ENCODE peak calls at places on chromosomes 5 and 9, in nine cellular contexts. One of them, this sample, is unnamed.

GRCh38 chr5:177537389-177538361 is 16.7 kb downstream of the FAM193B start:
- DNase-seq in activated T-cell treated with anti-CD3 and anti-CD28 coated beads, Interleukin-2, amount 50 U/mL, for 72 hours: no peak
- DNase-seq in CD4-positive, alpha-beta T cell: no peak
- DNase-seq in activated CD4-positive, alpha-beta T cell treated with anti-CD3 and anti-CD28 coated beads for 24 hours: no peak
- DNase-seq in GM23248: peak
- DNase-seq in hippocampal formation: no peak
- DNase-seq in type B pancreatic cell: no peak
- DNase-seq in dermis blood vessel endothelial cell: peak
- DNase-seq in HS-5: peak
- DNase-seq in this sample: no peak

GRCh38 chr5:82349651-82350050 is 71.5 kb upstream of the RPS23 start:
- DNase-seq in type B pancreatic cell: no peak
- DNase-seq in hippocampal formation: no peak
- DNase-seq in dermis blood vessel endothelial cell: peak
- DNase-seq in CD4-positive, alpha-beta T cell: peak
- DNase-seq in HS-5: no peak
- DNase-seq in GM23248: peak
- DNase-seq in activated CD4-positive, alpha-beta T cell treated with anti-CD3 and anti-CD28 coated beads for 24 hours: peak
- DNase-seq in activated T-cell treated with anti-CD3 and anti-CD28 coated beads, Interleukin-2, amount 50 U/mL, for 72 hours: peak
- DNase-seq in this sample: peak

GRCh38 chr9:16773116-16773515 is 97.4 kb downstream of the BNC2 start:
- DNase-seq in activated T-cell treated with anti-CD3 and anti-CD28 coated beads, Interleukin-2, amount 50 U/mL, for 72 hours: no peak
- DNase-seq in hippocampal formation: no peak
- DNase-seq in activated CD4-positive, alpha-beta T cell treated with anti-CD3 and anti-CD28 coated beads for 24 hours: no peak
- DNase-seq in GM23248: no peak
- DNase-seq in type B pancreatic cell: no peak
- DNase-seq in dermis blood vessel endothelial cell: no peak
- DNase-seq in HS-5: no peak
- DNase-seq in CD4-positive, alpha-beta T cell: no peak
- DNase-seq in this sample: no peak

GRCh38 chr5:120632430-120632829 is 168.3 kb downstream of the PRR16 start:
- DNase-seq in activated T-cell treated with anti-CD3 and anti-CD28 coated beads, Interleukin-2, amount 50 U/mL, for 72 hours: no peak
- DNase-seq in GM23248: no peak
- DNase-seq in hippocampal formation: no peak
- DNase-seq in type B pancreatic cell: no peak
- DNase-seq in activated CD4-positive, alpha-beta T cell treated with anti-CD3 and anti-CD28 coated beads for 24 hours: no peak
- DNase-seq in HS-5: no peak
- DNase-seq in CD4-positive, alpha-beta T cell: no peak
- DNase-seq in dermis blood vessel endothelial cell: no peak
- DNase-seq in this sample: no peak

GRCh38 chr9:97506264-97506663 is 4.8 kb downstream of the TMOD1 start:
- DNase-seq in CD4-positive, alpha-beta T cell: no peak
- DNase-seq in GM23248: no peak
- DNase-seq in HS-5: no peak
- DNase-seq in type B pancreatic cell: no peak
- DNase-seq in activated T-cell treated with anti-CD3 and anti-CD28 coated beads, Interleukin-2, amount 50 U/mL, for 72 hours: no peak
- DNase-seq in hippocampal formation: no peak
- DNase-seq in activated CD4-positive, alpha-beta T cell treated with anti-CD3 and anti-CD28 coated beads for 24 hours: no peak
- DNase-seq in dermis blood vessel endothelial cell: no peak
- DNase-seq in this sample: no peak

GRCh38 chr9:16924311-16924915 is 53.9 kb upstream of the BNC2 start:
- DNase-seq in GM23248: no peak
- DNase-seq in type B pancreatic cell: no peak
- DNase-seq in HS-5: no peak
- DNase-seq in dermis blood vessel endothelial cell: no peak
- DNase-seq in hippocampal formation: no peak
- DNase-seq in activated CD4-positive, alpha-beta T cell treated with anti-CD3 and anti-CD28 coated beads for 24 hours: no peak
- DNase-seq in CD4-positive, alpha-beta T cell: no peak
- DNase-seq in activated T-cell treated with anti-CD3 and anti-CD28 coated beads, Interleukin-2, amount 50 U/mL, for 72 hours: no peak
- DNase-seq in this sample: no peak

GRCh38 chr9:91162784-91163440 is 198.8 kb downstream of the AUH start:
- DNase-seq in HS-5: no peak
- DNase-seq in CD4-positive, alpha-beta T cell: peak
- DNase-seq in activated CD4-positive, alpha-beta T cell treated with anti-CD3 and anti-CD28 coated beads for 24 hours: no peak
- DNase-seq in activated T-cell treated with anti-CD3 and anti-CD28 coated beads, Interleukin-2, amount 50 U/mL, for 72 hours: peak
- DNase-seq in GM23248: no peak
- DNase-seq in type B pancreatic cell: no peak
- DNase-seq in dermis blood vessel endothelial cell: no peak
- DNase-seq in hippocampal formation: peak
- DNase-seq in this sample: peak

GRCh38 chr5:157670662-157671591 is at the start of gene C5orf52:
- DNase-seq in type B pancreatic cell: peak
- DNase-seq in activated CD4-positive, alpha-beta T cell treated with anti-CD3 and anti-CD28 coated beads for 24 hours: no peak
- DNase-seq in GM23248: peak
- DNase-seq in activated T-cell treated with anti-CD3 and anti-CD28 coated beads, Interleukin-2, amount 50 U/mL, for 72 hours: peak
- DNase-seq in CD4-positive, alpha-beta T cell: no peak
- DNase-seq in hippocampal formation: no peak
- DNase-seq in HS-5: peak
- DNase-seq in dermis blood vessel endothelial cell: peak
- DNase-seq in this sample: peak

GRCh38 chr9:14741369-14741768 is 18.8 kb upstream of the CER1 start:
- DNase-seq in dermis blood vessel endothelial cell: no peak
- DNase-seq in CD4-positive, alpha-beta T cell: no peak
- DNase-seq in activated T-cell treated with anti-CD3 and anti-CD28 coated beads, Interleukin-2, amount 50 U/mL, for 72 hours: no peak
- DNase-seq in activated CD4-positive, alpha-beta T cell treated with anti-CD3 and anti-CD28 coated beads for 24 hours: no peak
- DNase-seq in HS-5: no peak
- DNase-seq in GM23248: no peak
- DNase-seq in hippocampal formation: no peak
- DNase-seq in type B pancreatic cell: no peak
- DNase-seq in this sample: no peak

GRCh38 chr5:136162001-136162400 is 29.4 kb downstream of the SMAD5 start:
- DNase-seq in HS-5: no peak
- DNase-seq in activated T-cell treated with anti-CD3 and anti-CD28 coated beads, Interleukin-2, amount 50 U/mL, for 72 hours: no peak
- DNase-seq in hippocampal formation: peak
- DNase-seq in activated CD4-positive, alpha-beta T cell treated with anti-CD3 and anti-CD28 coated beads for 24 hours: no peak
- DNase-seq in type B pancreatic cell: no peak
- DNase-seq in CD4-positive, alpha-beta T cell: no peak
- DNase-seq in dermis blood vessel endothelial cell: no peak
- DNase-seq in GM23248: no peak
- DNase-seq in this sample: no peak

GRCh38 chr5:35198681-35199080 is 31.6 kb downstream of the PRLR start:
- DNase-seq in HS-5: no peak
- DNase-seq in CD4-positive, alpha-beta T cell: no peak
- DNase-seq in type B pancreatic cell: no peak
- DNase-seq in activated CD4-positive, alpha-beta T cell treated with anti-CD3 and anti-CD28 coated beads for 24 hours: no peak
- DNase-seq in activated T-cell treated with anti-CD3 and anti-CD28 coated beads, Interleukin-2, amount 50 U/mL, for 72 hours: no peak
- DNase-seq in dermis blood vessel endothelial cell: no peak
- DNase-seq in hippocampal formation: no peak
- DNase-seq in GM23248: peak
- DNase-seq in this sample: no peak

GRCh38 chr5:96595300-96596090 is 66.7 kb upstream of the CAST start:
- DNase-seq in activated CD4-positive, alpha-beta T cell treated with anti-CD3 and anti-CD28 coated beads for 24 hours: no peak
- DNase-seq in CD4-positive, alpha-beta T cell: no peak
- DNase-seq in GM23248: no peak
- DNase-seq in activated T-cell treated with anti-CD3 and anti-CD28 coated beads, Interleukin-2, amount 50 U/mL, for 72 hours: peak
- DNase-seq in hippocampal formation: no peak
- DNase-seq in dermis blood vessel endothelial cell: peak
- DNase-seq in HS-5: no peak
- DNase-seq in type B pancreatic cell: no peak
- DNase-seq in this sample: no peak

GRCh38 chr9:12699529-12699928 is 6.3 kb downstream of the TYRP1 start:
- DNase-seq in CD4-positive, alpha-beta T cell: no peak
- DNase-seq in dermis blood vessel endothelial cell: peak
- DNase-seq in hippocampal formation: no peak
- DNase-seq in activated T-cell treated with anti-CD3 and anti-CD28 coated beads, Interleukin-2, amount 50 U/mL, for 72 hours: no peak
- DNase-seq in HS-5: no peak
- DNase-seq in activated CD4-positive, alpha-beta T cell treated with anti-CD3 and anti-CD28 coated beads for 24 hours: no peak
- DNase-seq in GM23248: peak
- DNase-seq in type B pancreatic cell: no peak
- DNase-seq in this sample: no peak

GRCh38 chr9:13769006-13769405 is 489.5 kb upstream of the MPDZ start:
- DNase-seq in activated T-cell treated with anti-CD3 and anti-CD28 coated beads, Interleukin-2, amount 50 U/mL, for 72 hours: no peak
- DNase-seq in hippocampal formation: no peak
- DNase-seq in GM23248: no peak
- DNase-seq in CD4-positive, alpha-beta T cell: no peak
- DNase-seq in activated CD4-positive, alpha-beta T cell treated with anti-CD3 and anti-CD28 coated beads for 24 hours: no peak
- DNase-seq in HS-5: no peak
- DNase-seq in type B pancreatic cell: no peak
- DNase-seq in dermis blood vessel endothelial cell: no peak
- DNase-seq in this sample: no peak

GRCh38 chr9:120877276-120878034 is 467 bp upstream of the PHF19 start:
- DNase-seq in HS-5: peak
- DNase-seq in CD4-positive, alpha-beta T cell: peak
- DNase-seq in activated T-cell treated with anti-CD3 and anti-CD28 coated beads, Interleukin-2, amount 50 U/mL, for 72 hours: peak
- DNase-seq in activated CD4-positive, alpha-beta T cell treated with anti-CD3 and anti-CD28 coated beads for 24 hours: no peak
- DNase-seq in hippocampal formation: peak
- DNase-seq in GM23248: peak
- DNase-seq in dermis blood vessel endothelial cell: peak
- DNase-seq in type B pancreatic cell: no peak
- DNase-seq in this sample: peak

GRCh38 chr5:59322887-59323286 is 570.6 kb downstream of the PDE4D start:
- DNase-seq in CD4-positive, alpha-beta T cell: no peak
- DNase-seq in activated T-cell treated with anti-CD3 and anti-CD28 coated beads, Interleukin-2, amount 50 U/mL, for 72 hours: no peak
- DNase-seq in HS-5: no peak
- DNase-seq in activated CD4-positive, alpha-beta T cell treated with anti-CD3 and anti-CD28 coated beads for 24 hours: no peak
- DNase-seq in dermis blood vessel endothelial cell: no peak
- DNase-seq in GM23248: no peak
- DNase-seq in hippocampal formation: no peak
- DNase-seq in type B pancreatic cell: no peak
- DNase-seq in this sample: no peak

GRCh38 chr5:112958774-112959088 is 17.9 kb upstream of the DCP2 start:
- DNase-seq in hippocampal formation: no peak
- DNase-seq in type B pancreatic cell: no peak
- DNase-seq in dermis blood vessel endothelial cell: no peak
- DNase-seq in activated CD4-positive, alpha-beta T cell treated with anti-CD3 and anti-CD28 coated beads for 24 hours: no peak
- DNase-seq in activated T-cell treated with anti-CD3 and anti-CD28 coated beads, Interleukin-2, amount 50 U/mL, for 72 hours: no peak
- DNase-seq in HS-5: no peak
- DNase-seq in GM23248: no peak
- DNase-seq in CD4-positive, alpha-beta T cell: no peak
- DNase-seq in this sample: no peak

GRCh38 chr5:80037366-80037765 is 2.2 kb downstream of the THBS4 start:
- DNase-seq in dermis blood vessel endothelial cell: no peak
- DNase-seq in CD4-positive, alpha-beta T cell: no peak
- DNase-seq in activated CD4-positive, alpha-beta T cell treated with anti-CD3 and anti-CD28 coated beads for 24 hours: no peak
- DNase-seq in HS-5: no peak
- DNase-seq in GM23248: no peak
- DNase-seq in activated T-cell treated with anti-CD3 and anti-CD28 coated beads, Interleukin-2, amount 50 U/mL, for 72 hours: no peak
- DNase-seq in type B pancreatic cell: no peak
- DNase-seq in hippocampal formation: no peak
- DNase-seq in this sample: no peak

GRCh38 chr5:145889611-145890010 is 16.8 kb upstream of the GRXCR2 start:
- DNase-seq in dermis blood vessel endothelial cell: no peak
- DNase-seq in activated T-cell treated with anti-CD3 and anti-CD28 coated beads, Interleukin-2, amount 50 U/mL, for 72 hours: no peak
- DNase-seq in GM23248: no peak
- DNase-seq in type B pancreatic cell: no peak
- DNase-seq in hippocampal formation: no peak
- DNase-seq in HS-5: no peak
- DNase-seq in activated CD4-positive, alpha-beta T cell treated with anti-CD3 and anti-CD28 coated beads for 24 hours: no peak
- DNase-seq in CD4-positive, alpha-beta T cell: no peak
- DNase-seq in this sample: no peak

GRCh38 chr5:135487839-135488514 is 35.8 kb upstream of the TIFAB start:
- DNase-seq in activated CD4-positive, alpha-beta T cell treated with anti-CD3 and anti-CD28 coated beads for 24 hours: no peak
- DNase-seq in hippocampal formation: no peak
- DNase-seq in dermis blood vessel endothelial cell: no peak
- DNase-seq in HS-5: no peak
- DNase-seq in CD4-positive, alpha-beta T cell: no peak
- DNase-seq in GM23248: peak
- DNase-seq in activated T-cell treated with anti-CD3 and anti-CD28 coated beads, Interleukin-2, amount 50 U/mL, for 72 hours: no peak
- DNase-seq in type B pancreatic cell: no peak
- DNase-seq in this sample: no peak

GRCh38 chr9:37471942-37472679 is 6.9 kb upstream of the ZBTB5 start:
- DNase-seq in hippocampal formation: no peak
- DNase-seq in activated T-cell treated with anti-CD3 and anti-CD28 coated beads, Interleukin-2, amount 50 U/mL, for 72 hours: no peak
- DNase-seq in dermis blood vessel endothelial cell: peak
- DNase-seq in CD4-positive, alpha-beta T cell: no peak
- DNase-seq in type B pancreatic cell: no peak
- DNase-seq in HS-5: peak
- DNase-seq in activated CD4-positive, alpha-beta T cell treated with anti-CD3 and anti-CD28 coated beads for 24 hours: no peak
- DNase-seq in GM23248: peak
- DNase-seq in this sample: no peak

This sample was measured in activated CD4-positive, alpha-beta memory T cell treated with anti-CD3 and anti-CD28 coated beads, Interleukin-2, amount 10 ng/mL, durations not matched to agents 7 days and 5 days.